ENCODE peak calls at places on chromosome 16, in six cellular contexts. One of them, this sample, is unnamed.
A peak's percentile ranks its signal among the peaks of the same experiment; 100 is the strongest.

GRCh38 chr16:11129378-11129781 is 126.6 kb downstream of the SOCS1 start:
- DNase-seq in H9: no peak
- DNase-seq in H1: no peak
- DNase-seq in trophoblast cell: no peak
- DNase-seq in IMR-90: no peak
- DNase-seq in mesenchymal stem cell: peak; percentile 69
- DNase-seq in this sample: no peak

GRCh38 chr16:79077391-79077790 is 523.1 kb downstream of the MAF start:
- DNase-seq in H1: no peak
- DNase-seq in trophoblast cell: no peak
- DNase-seq in H9: no peak
- DNase-seq in mesenchymal stem cell: no peak
- DNase-seq in IMR-90: no peak
- DNase-seq in this sample: no peak

GRCh38 chr16:57479422-57480126 is 6.7 kb downstream of the DOK4 start:
- DNase-seq in H1: peak; percentile 83
- DNase-seq in mesenchymal stem cell: peak; percentile 67
- DNase-seq in IMR-90: peak; percentile 54
- DNase-seq in trophoblast cell: no peak
- DNase-seq in H9: peak; percentile 80
- DNase-seq in this sample: no peak

GRCh38 chr16:4053663-4054479 is 62.4 kb downstream of the ADCY9 start:
- DNase-seq in IMR-90: peak; percentile 95
- DNase-seq in trophoblast cell: no peak
- DNase-seq in mesenchymal stem cell: peak; percentile 97
- DNase-seq in H9: no peak
- DNase-seq in H1: no peak
- DNase-seq in this sample: no peak

GRCh38 chr16:83561876-83562275 is 245.9 kb upstream of the HSBP1 start:
- DNase-seq in IMR-90: peak; percentile 40
- DNase-seq in mesenchymal stem cell: peak; percentile 42
- DNase-seq in H1: no peak
- DNase-seq in trophoblast cell: peak; percentile 32
- DNase-seq in H9: no peak
- DNase-seq in this sample: peak; percentile 46

GRCh38 chr16:70678898-70679652 is 6.8 kb downstream of the MTSS2 start:
- DNase-seq in H1: no peak
- DNase-seq in IMR-90: no peak
- DNase-seq in mesenchymal stem cell: no peak
- DNase-seq in trophoblast cell: no peak
- DNase-seq in H9: no peak
- DNase-seq in this sample: no peak

GRCh38 chr16:15460601-15461000 is 26.2 kb downstream of the BMERB1 start:
- DNase-seq in mesenchymal stem cell: no peak
- DNase-seq in IMR-90: no peak
- DNase-seq in H1: no peak
- DNase-seq in trophoblast cell: no peak
- DNase-seq in H9: no peak
- DNase-seq in this sample: no peak

GRCh38 chr16:78443300-78443604 is 343.8 kb downstream of the WWOX start:
- DNase-seq in trophoblast cell: no peak
- DNase-seq in H9: no peak
- DNase-seq in mesenchymal stem cell: no peak
- DNase-seq in IMR-90: no peak
- DNase-seq in H1: peak; percentile 27
- DNase-seq in this sample: no peak

GRCh38 chr16:72312862-72313261 is 140.9 kb upstream of the PMFBP1 start:
- DNase-seq in IMR-90: peak; percentile 25
- DNase-seq in mesenchymal stem cell: no peak
- DNase-seq in trophoblast cell: no peak
- DNase-seq in H1: no peak
- DNase-seq in H9: no peak
- DNase-seq in this sample: no peak

GRCh38 chr16:16075463-16076399 is 126.3 kb downstream of the ABCC1 start:
- DNase-seq in mesenchymal stem cell: peak; percentile 72
- DNase-seq in IMR-90: peak; percentile 41
- DNase-seq in H9: no peak
- DNase-seq in trophoblast cell: peak; percentile 32
- DNase-seq in H1: no peak
- DNase-seq in this sample: no peak

GRCh38 chr16:3915438-3916250 is 35.1 kb upstream of the CREBBP start:
- DNase-seq in trophoblast cell: no peak
- DNase-seq in IMR-90: no peak
- DNase-seq in H9: no peak
- DNase-seq in H1: no peak
- DNase-seq in mesenchymal stem cell: no peak
- DNase-seq in this sample: no peak

GRCh38 chr16:65306722-65307121 is 184.9 kb upstream of the CDH11 start:
- DNase-seq in trophoblast cell: no peak
- DNase-seq in H1: no peak
- DNase-seq in mesenchymal stem cell: no peak
- DNase-seq in IMR-90: no peak
- DNase-seq in H9: no peak
- DNase-seq in this sample: no peak

GRCh38 chr16:79593754-79594153 is 6.8 kb downstream of the MAF start:
- DNase-seq in H9: no peak
- DNase-seq in mesenchymal stem cell: no peak
- DNase-seq in trophoblast cell: no peak
- DNase-seq in H1: no peak
- DNase-seq in IMR-90: no peak
- DNase-seq in this sample: no peak

GRCh38 chr16:24511174-24511573 is 28.2 kb upstream of the RBBP6 start:
- DNase-seq in H9: no peak
- DNase-seq in H1: no peak
- DNase-seq in IMR-90: no peak
- DNase-seq in mesenchymal stem cell: no peak
- DNase-seq in trophoblast cell: no peak
- DNase-seq in this sample: no peak

GRCh38 chr16:89194340-89195311 is 5.7 kb downstream of the SLC22A31 start:
- DNase-seq in H9: peak; percentile 26
- DNase-seq in IMR-90: no peak
- DNase-seq in mesenchymal stem cell: no peak
- DNase-seq in trophoblast cell: no peak
- DNase-seq in H1: peak; percentile 45
- DNase-seq in this sample: no peak

GRCh38 chr16:51242281-51242994 is 91.4 kb upstream of the SALL1 start:
- DNase-seq in mesenchymal stem cell: no peak
- DNase-seq in H1: no peak
- DNase-seq in H9: no peak
- DNase-seq in trophoblast cell: no peak
- DNase-seq in IMR-90: no peak
- DNase-seq in this sample: no peak

GRCh38 chr16:4915226-4915761 is 21.7 kb downstream of the PPL start:
- DNase-seq in H9: no peak
- DNase-seq in mesenchymal stem cell: peak; percentile 77
- DNase-seq in IMR-90: peak; percentile 96
- DNase-seq in trophoblast cell: peak; percentile 26
- DNase-seq in H1: no peak
- DNase-seq in this sample: no peak

GRCh38 chr16:83701494-83701893 is 106.3 kb upstream of the HSBP1 start:
- DNase-seq in H9: peak; percentile 78
- DNase-seq in trophoblast cell: peak; percentile 62
- DNase-seq in IMR-90: peak; percentile 45
- DNase-seq in H1: peak; percentile 92
- DNase-seq in mesenchymal stem cell: peak; percentile 47
- DNase-seq in this sample: peak; percentile 70

GRCh38 chr16:23174622-23175021 is 7.9 kb upstream of the SCNN1G start:
- DNase-seq in mesenchymal stem cell: peak; percentile 16
- DNase-seq in trophoblast cell: peak; percentile 4
- DNase-seq in H1: no peak
- DNase-seq in H9: no peak
- DNase-seq in IMR-90: peak; percentile 5
- DNase-seq in this sample: peak; percentile 14

GRCh38 chr16:67641779-67642708 is 2.9 kb upstream of the CARMIL2 start:
- DNase-seq in IMR-90: peak; percentile 33
- DNase-seq in trophoblast cell: no peak
- DNase-seq in mesenchymal stem cell: no peak
- DNase-seq in H9: no peak
- DNase-seq in H1: no peak
- DNase-seq in this sample: no peak

GRCh38 chr16:23527961-23528634 is 17.8 kb upstream of the GGA2 start:
- DNase-seq in trophoblast cell: no peak
- DNase-seq in IMR-90: no peak
- DNase-seq in mesenchymal stem cell: no peak
- DNase-seq in H1: no peak
- DNase-seq in H9: no peak
- DNase-seq in this sample: no peak

GRCh38 chr16:88988980-88989791 is 12.2 kb upstream of the CBFA2T3 start:
- DNase-seq in mesenchymal stem cell: no peak
- DNase-seq in trophoblast cell: no peak
- DNase-seq in IMR-90: no peak
- DNase-seq in H1: no peak
- DNase-seq in H9: no peak
- DNase-seq in this sample: no peak

GRCh38 chr16:66973716-66974115 is 12.7 kb downstream of the CES3 start:
- DNase-seq in IMR-90: no peak
- DNase-seq in trophoblast cell: no peak
- DNase-seq in H9: no peak
- DNase-seq in H1: no peak
- DNase-seq in mesenchymal stem cell: no peak
- DNase-seq in this sample: no peak

GRCh38 chr16:26765087-26765486 is 301.6 kb upstream of the C16orf82 start:
- DNase-seq in mesenchymal stem cell: no peak
- DNase-seq in trophoblast cell: peak; percentile 2
- DNase-seq in H1: peak; percentile 49
- DNase-seq in IMR-90: no peak
- DNase-seq in H9: peak; percentile 41
- DNase-seq in this sample: no peak

GRCh38 chr16:76176153-76176552 is 101.0 kb upstream of the CNTNAP4 start:
- DNase-seq in H9: no peak
- DNase-seq in trophoblast cell: no peak
- DNase-seq in mesenchymal stem cell: no peak
- DNase-seq in H1: no peak
- DNase-seq in IMR-90: no peak
- DNase-seq in this sample: no peak

GRCh38 chr16:57694556-57695377 is at the start of gene DRC7:
- DNase-seq in H1: peak; percentile 64
- DNase-seq in trophoblast cell: peak; percentile 27
- DNase-seq in mesenchymal stem cell: peak; percentile 50
- DNase-seq in IMR-90: peak; percentile 13
- DNase-seq in H9: peak; percentile 78
- DNase-seq in this sample: peak; percentile 68

GRCh38 chr16:50037791-50038190 is 12.8 kb downstream of the CNEP1R1 start:
- DNase-seq in IMR-90: peak; percentile 13
- DNase-seq in mesenchymal stem cell: peak; percentile 8
- DNase-seq in H9: no peak
- DNase-seq in H1: no peak
- DNase-seq in trophoblast cell: peak; percentile 20
- DNase-seq in this sample: no peak

GRCh38 chr16:27252206-27252585 is 16.4 kb downstream of the NSMCE1 start:
- DNase-seq in H1: no peak
- DNase-seq in H9: peak; percentile 3
- DNase-seq in IMR-90: no peak
- DNase-seq in trophoblast cell: no peak
- DNase-seq in mesenchymal stem cell: no peak
- DNase-seq in this sample: no peak

GRCh38 chr16:69412287-69412686 is 12.1 kb upstream of the CYB5B start:
- DNase-seq in mesenchymal stem cell: no peak
- DNase-seq in H9: no peak
- DNase-seq in trophoblast cell: peak; percentile 62
- DNase-seq in H1: no peak
- DNase-seq in IMR-90: peak; percentile 30
- DNase-seq in this sample: no peak
- H4K91ac ChIP-seq in mesenchymal stem cell: peak overlapping the region; percentile 9
- H4K91ac ChIP-seq in H9: no peak overlapping the region
- H4K91ac ChIP-seq in trophoblast cell: no peak overlapping the region
- H4K91ac ChIP-seq in H1: no peak overlapping the region
- H4K91ac ChIP-seq in IMR-90: no peak overlapping the region
- H4K91ac ChIP-seq in this sample: no peak overlapping the region

GRCh38 chr16:13798211-13798610 is 121.7 kb upstream of the ERCC4 start:
- DNase-seq in mesenchymal stem cell: no peak
- DNase-seq in trophoblast cell: no peak
- DNase-seq in H9: no peak
- DNase-seq in IMR-90: no peak
- DNase-seq in H1: no peak
- DNase-seq in this sample: no peak
- H4K91ac ChIP-seq in mesenchymal stem cell: no peak overlapping the region
- H4K91ac ChIP-seq in trophoblast cell: no peak overlapping the region
- H4K91ac ChIP-seq in H9: no peak overlapping the region
- H4K91ac ChIP-seq in IMR-90: no peak overlapping the region
- H4K91ac ChIP-seq in H1: no peak overlapping the region
- H4K91ac ChIP-seq in this sample: no peak overlapping the region

GRCh38 chr16:56282455-56282854 is 91.2 kb downstream of the GNAO1 start:
- DNase-seq in H1: no peak
- DNase-seq in H9: no peak
- DNase-seq in IMR-90: no peak
- DNase-seq in trophoblast cell: no peak
- DNase-seq in mesenchymal stem cell: no peak
- DNase-seq in this sample: no peak

GRCh38 chr16:56279914-56280313 is 88.6 kb downstream of the GNAO1 start:
- DNase-seq in trophoblast cell: no peak
- DNase-seq in H9: no peak
- DNase-seq in mesenchymal stem cell: no peak
- DNase-seq in H1: no peak
- DNase-seq in IMR-90: no peak
- DNase-seq in this sample: no peak

GRCh38 chr16:56278196-56278855 is 87.0 kb downstream of the GNAO1 start:
- DNase-seq in H9: no peak
- DNase-seq in IMR-90: no peak
- DNase-seq in mesenchymal stem cell: no peak
- DNase-seq in trophoblast cell: no peak
- DNase-seq in H1: no peak
- DNase-seq in this sample: no peak

GRCh38 chr16:56279132-56279531 is 87.8 kb downstream of the GNAO1 start:
- DNase-seq in mesenchymal stem cell: no peak
- DNase-seq in IMR-90: no peak
- DNase-seq in H1: no peak
- DNase-seq in trophoblast cell: no peak
- DNase-seq in H9: no peak
- DNase-seq in this sample: no peak

GRCh38 chr16:56281256-56281805 is 90.0 kb downstream of the GNAO1 start:
- DNase-seq in trophoblast cell: peak; percentile 28
- DNase-seq in IMR-90: no peak
- DNase-seq in H1: peak; percentile 68
- DNase-seq in H9: peak; percentile 95
- DNase-seq in mesenchymal stem cell: no peak
- DNase-seq in this sample: peak; percentile 89
- H4K91ac ChIP-seq in trophoblast cell: no peak overlapping the region
- H4K91ac ChIP-seq in IMR-90: no peak overlapping the region
- H4K91ac ChIP-seq in H1: no peak overlapping the region
- H4K91ac ChIP-seq in H9: no peak overlapping the region
- H4K91ac ChIP-seq in mesenchymal stem cell: no peak overlapping the region
- H4K91ac ChIP-seq in this sample: no peak overlapping the region

DNA sequence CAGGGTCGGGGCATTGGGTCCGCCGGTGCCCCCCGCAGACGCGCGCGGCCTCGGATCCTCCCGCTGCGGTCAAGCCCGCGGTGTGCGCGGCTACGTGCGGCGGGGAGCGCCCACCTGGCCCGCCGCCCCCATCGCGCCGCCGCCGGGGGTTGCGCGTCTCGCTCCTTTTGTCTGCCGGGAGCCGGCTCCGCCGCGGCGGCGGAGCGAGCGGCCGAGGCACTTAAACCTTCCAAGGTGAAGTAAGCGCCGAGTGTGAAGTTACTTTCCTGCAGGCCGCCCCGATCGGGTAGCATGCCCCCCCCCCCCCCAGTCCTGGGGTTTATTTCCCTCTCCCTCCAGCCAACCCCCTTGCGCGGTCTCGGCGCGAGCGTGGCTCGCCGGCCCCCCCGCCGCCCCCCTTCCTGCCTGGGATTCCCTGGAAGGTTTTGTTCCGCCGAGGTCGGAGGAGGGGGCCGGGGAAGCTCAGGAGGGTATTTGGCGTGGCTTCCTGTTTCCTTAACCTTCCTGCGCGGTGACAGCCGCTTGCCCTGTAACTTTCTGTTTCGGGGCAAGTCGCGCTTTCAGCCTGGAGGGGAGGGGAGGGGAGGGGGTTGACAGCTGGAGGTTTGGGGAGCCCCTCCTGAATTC is 56.6 kb upstream of the GSE1 start:
- DNase-seq in mesenchymal stem cell: peak; percentile 63
- DNase-seq in H1: peak; percentile 67
- DNase-seq in trophoblast cell: no peak
- DNase-seq in IMR-90: no peak
- DNase-seq in H9: peak; percentile 67
- DNase-seq in this sample: no peak
- H4K91ac ChIP-seq in mesenchymal stem cell: peak overlapping the region; percentile 93
- H4K91ac ChIP-seq in H1: no peak overlapping the region
- H4K91ac ChIP-seq in trophoblast cell: peak overlapping the region; percentile 98
- H4K91ac ChIP-seq in IMR-90: no peak overlapping the region
- H4K91ac ChIP-seq in H9: no peak overlapping the region
- H4K91ac ChIP-seq in this sample: no peak overlapping the region